ENCODE peak calls at places on chromosomes 2 and 18, in four cellular contexts. F is HTR-8/SVneo, W is T-cell, T is MCF 10A. C is an unnamed sample.

GRCh38 chr2:71496156-71496770 is 42.9 kb downstream of the DYSF start:
- DNase-seq in W (no peak), T (no peak), F (no peak), C (no peak)

GRCh38 chr2:238239552-238239871 is 326 bp downstream of the HES6 start:
- DNase-seq in W (peak), T (no peak), F (no peak), C (peak)

GRCh38 chr18:13541621-13542519 is 184.5 kb downstream of the FAM210A start:
- DNase-seq in W (no peak), T (no peak), F (no peak), C (peak)

GRCh38 chr2:102736607-102737409 is 25.0 kb upstream of the TMEM182 start:
- DNase-seq in T (peak), F (peak), W (peak), C (peak)

GRCh38 chr2:54572636-54573531 is 116.8 kb downstream of the SPTBN1 start:
- DNase-seq in T (no peak), W (peak), F (no peak), C (peak)

GRCh38 chr2:241064802-241065354 is 37.2 kb downstream of the MTERF4 start:
- DNase-seq in W (no peak), F (no peak), T (no peak), C (no peak)

GRCh38 chr18:78514910-78515670 is 464.5 kb upstream of the SALL3 start:
- DNase-seq in F (no peak), W (no peak), T (no peak), C (no peak)

GRCh38 chr2:149290662-149291061 is 39.7 kb upstream of the LYPD6 start:
- DNase-seq in W (no peak), F (no peak), T (no peak), C (peak)

GRCh38 chr2:113200236-113200635 is 26.5 kb downstream of the PSD4 start:
- DNase-seq in F (no peak), T (no peak), W (no peak), C (no peak)

GRCh38 chr18:13530215-13530878 is 196.0 kb downstream of the FAM210A start:
- DNase-seq in F (no peak), W (no peak), T (no peak), C (no peak)

GRCh38 chr2:199019898-199020507 is 437.7 kb downstream of the SATB2 start:
- DNase-seq in F (peak), T (peak), W (no peak), C (peak)

GRCh38 chr2:13669607-13670006 is 952.9 kb downstream of the TRIB2 start:
- DNase-seq in W (no peak), T (no peak), F (no peak), C (no peak)

GRCh38 chr2:18834341-18834740 is 245.0 kb upstream of the NT5C1B start:
- DNase-seq in F (no peak), W (no peak), T (peak), C (peak)

GRCh38 chr2:218648473-218649100 is 10.8 kb downstream of the ZNF142 start:
- DNase-seq in F (peak), T (peak), W (peak), C (peak)

GRCh38 chr2:16260041-16260440 is 319.7 kb downstream of the MYCN start:
- DNase-seq in W (no peak), T (no peak), F (no peak), C (no peak)

GRCh38 chr2:72198532-72199241 is 51.0 kb upstream of the CYP26B1 start:
- DNase-seq in W (no peak), F (no peak), T (peak), C (peak)

GRCh38 chr2:207279520-207279919 is 113.8 kb upstream of the KLF7 start:
- DNase-seq in W (no peak), T (no peak), F (no peak), C (no peak)

GRCh38 chr18:79531926-79532689 is 136.4 kb downstream of the NFATC1 start:
- DNase-seq in W (no peak), F (no peak), T (no peak), C (no peak)

GRCh38 chr18:80202264-80202998 is 44.9 kb downstream of the PARD6G start:
- DNase-seq in F (no peak), W (no peak), T (no peak), C (no peak)

GRCh38 chr2:118032169-118033013 is 18.5 kb upstream of the CCDC93 start:
- DNase-seq in F (peak), W (peak), T (peak), C (peak)

GRCh38 chr2:68196120-68196716 is 38.5 kb downstream of the PNO1 start:
- DNase-seq in W (peak), T (no peak), F (no peak), C (no peak)

GRCh38 chr2:108938069-108938710 is 50.8 kb downstream of the EDAR start:
- DNase-seq in T (no peak), F (no peak), W (peak), C (no peak)

GRCh38 chr2:25388491-25388890 is 46.8 kb upstream of the DNMT3A start:
- DNase-seq in T (no peak), F (no peak), W (no peak), C (no peak)

GRCh38 chr2:143692162-143692561 is 562.9 kb downstream of the ARHGAP15 start:
- DNase-seq in F (no peak), T (no peak), W (no peak), C (no peak)

GRCh38 chr18:57801379-57802165 is 1.5 kb downstream of the ATP8B1 start:
- DNase-seq in W (no peak), F (no peak), T (no peak), C (peak)

GRCh38 chr2:178997067-178997466 is 52.9 kb downstream of the CCDC141 start:
- DNase-seq in T (no peak), F (no peak), W (no peak), C (no peak)

GRCh38 chr18:26159353-26159752 is 25.7 kb downstream of the PSMA8 start:
- DNase-seq in T (peak), F (peak), W (no peak), C (no peak)

GRCh38 chr2:43402452-43402937 is 176.1 kb upstream of the ZFP36L2 start:
- DNase-seq in T (peak), W (no peak), F (no peak), C (no peak)

GRCh38 chr2:660477-661214 is 16.6 kb downstream of the TMEM18 start:
- DNase-seq in F (no peak), T (no peak), W (no peak), C (no peak)

GRCh38 chr18:6055711-6056110 is 160.4 kb upstream of the TMEM200C start:
- DNase-seq in W (no peak), F (no peak), T (no peak), C (peak)

GRCh38 chr18:42640160-42640559 is 475.3 kb downstream of the RIT2 start:
- DNase-seq in F (no peak), T (no peak), W (no peak), C (no peak)

GRCh38 chr18:8254664-8255063 is 354.6 kb upstream of the RAB12 start:
- DNase-seq in T (no peak), F (no peak), W (no peak), C (no peak)

GRCh38 chr2:45741451-45741850 is 90.0 kb downstream of the PRKCE start:
- DNase-seq in W (no peak), F (no peak), T (peak), C (no peak)

GRCh38 chr2:55672630-55673029 is 21.0 kb downstream of the PNPT1 start:
- DNase-seq in F (no peak), T (no peak), W (no peak), C (no peak)

GRCh38 chr2:97910403-97911209 is 85.1 kb downstream of the TMEM131 start:
- DNase-seq in T (no peak), W (no peak), F (no peak), C (peak)

GRCh38 chr18:48616484-48617255 is 77.8 kb downstream of the CTIF start:
- DNase-seq in F (no peak), T (no peak), W (no peak), C (no peak)

GRCh38 chr2:54106631-54107454 is 8.6 kb upstream of the ACYP2 start:
- DNase-seq in F (peak), T (peak), W (peak), C (peak)

GRCh38 chr2:137096693-137097092 is 331.3 kb downstream of the THSD7B start:
- DNase-seq in T (peak), F (no peak), W (no peak), C (no peak)

C was measured in mesenchymal stem cell.